ENCODE peak calls at places on chromosomes 11 and 22, in five cellular contexts. Y is aorta; P is HCEC 1CT; C is GM10248; K is activated CD4-positive, alpha-beta T cell treated with anti-CD3 and anti-CD28 coated beads for 24 hours. G is an unnamed sample.

GRCh38 chr22:23828800-23829680 is 9.8 kb downstream of the DERL3 start:
- DNase-seq in Y (no peak), K (no peak), P (no peak), C (no peak), G (no peak)

GRCh38 chr22:30340911-30341685 is 14.4 kb upstream of the TBC1D10A start:
- DNase-seq in K (no peak), Y (peak), P (no peak), C (no peak), G (no peak)

GRCh38 chr22:24156146-24156914 is 25.0 kb upstream of the SUSD2 start:
- DNase-seq in Y (peak), P (peak), C (peak), K (peak), G (no peak)

GRCh38 chr22:37183432-37184379 is 4.3 kb downstream of the C1QTNF6 start:
- DNase-seq in K (no peak), P (no peak), C (no peak), Y (peak), G (no peak)

GRCh38 chr11:12174145-12175143 is 64.1 kb downstream of the MICAL2 start:
- DNase-seq in P (peak), Y (no peak), C (no peak), K (no peak), G (no peak)

GRCh38 chr11:8767466-8768142 is 85.0 kb downstream of the RPL27A start:
- DNase-seq in Y (no peak), C (no peak), K (no peak), P (peak), G (no peak)

GRCh38 chr11:76786053-76787014 is 3.2 kb downstream of the TSKU start:
- DNase-seq in C (no peak), Y (no peak), P (no peak), K (no peak), G (no peak)

GRCh38 chr11:67002921-67003411 is 20.0 kb upstream of the SYT12 start:
- DNase-seq in Y (no peak), C (no peak), K (no peak), P (no peak), G (no peak)

GRCh38 chr11:123561046-123561781 is 93.2 kb downstream of the SCN3B start:
- DNase-seq in Y (no peak), P (peak), C (no peak), K (no peak), G (no peak)

GRCh38 chr11:31492320-31492913 is 17.0 kb downstream of the IMMP1L start:
- DNase-seq in Y (no peak), C (no peak), P (peak), K (no peak), G (no peak)

GRCh38 chr22:17119481-17120202 is 1.5 kb downstream of the TMEM121B start:
- DNase-seq in Y (peak), P (peak), C (no peak), K (no peak), G (no peak)

GRCh38 chr11:116653206-116653605 is 119.6 kb downstream of the BUD13 start:
- DNase-seq in P (no peak), K (no peak), Y (no peak), C (no peak), G (no peak)

GRCh38 chr11:117883063-117883462 is 6.6 kb upstream of the FXYD6 start:
- DNase-seq in K (no peak), C (no peak), Y (no peak), P (no peak), G (no peak)

GRCh38 chr11:112025682-112026081 is 474 bp downstream of the DLAT start:
- DNase-seq in P (no peak), C (peak), K (no peak), Y (no peak), G (no peak)

G was measured in stimulated activated CD8-positive, alpha-beta memory T cell treated with anti-CD3 and anti-CD28 coated beads, Interleukin-7, amount 100 ng/mL, for 24 hours.